ENCODE peak calls at places on chromosome 18, in four cellular contexts. D is aorta; Z is stimulated activated CD4-positive, alpha-beta T cell treated with anti-CD3 and anti-CD28 coated beads, Interleukin-2, amount 100 ng/mL, for 24 hours; E is neural crest cell. U is an unnamed sample.

GRCh38 chr18:62211323-62211828 is 24.3 kb downstream of the RELCH start:
- DNase-seq in Z (no peak), E (no peak), D (no peak), U (no peak)

GRCh38 chr18:76168206-76168605 is 326.8 kb downstream of the ZNF516 start:
- DNase-seq in E (no peak), Z (no peak), D (no peak), U (no peak)

GRCh38 chr18:49249523-49249922 is 210.9 kb downstream of the DYM start:
- DNase-seq in Z (no peak), E (no peak), D (no peak), U (no peak)

GRCh38 chr18:10230072-10230471 is 224.4 kb upstream of the APCDD1 start:
- DNase-seq in Z (no peak), E (no peak), D (no peak), U (no peak)

GRCh38 chr18:2920027-2920426 is 73.2 kb downstream of the EMILIN2 start:
- DNase-seq in D (no peak), Z (no peak), E (no peak), U (no peak)

GRCh38 chr18:1541478-1541877 is 636.8 kb downstream of the ADCYAP1 start:
- DNase-seq in D (no peak), Z (no peak), E (no peak), U (no peak)

GRCh38 chr18:13608791-13609552 is 117.4 kb downstream of the FAM210A start:
- DNase-seq in E (no peak), Z (peak), D (no peak), U (no peak)

GRCh38 chr18:4248686-4249085 is 206.4 kb downstream of the DLGAP1 start:
- DNase-seq in Z (no peak), D (no peak), E (peak), U (no peak)

GRCh38 chr18:45844938-45845337 is 19.5 kb downstream of the SIGLEC15 start:
- DNase-seq in Z (no peak), E (no peak), D (no peak), U (no peak)

GRCh38 chr18:48902856-48903601 is 47.7 kb downstream of the SMAD7 start:
- DNase-seq in D (peak), E (no peak), Z (no peak), U (no peak)

GRCh38 chr18:37435996-37436395 is 129.6 kb downstream of the CELF4 start:
- DNase-seq in D (no peak), Z (no peak), E (no peak), U (no peak)

GRCh38 chr18:44626807-44627206 is 53.9 kb upstream of the SETBP1 start:
- DNase-seq in Z (no peak), E (no peak), D (no peak), U (no peak)

GRCh38 chr18:2644535-2644934 is 11.0 kb upstream of the SMCHD1 start:
- DNase-seq in Z (no peak), E (no peak), D (no peak), U (no peak)

GRCh38 chr18:55186588-55186987 is 227.3 kb upstream of the CCDC68 start:
- DNase-seq in E (no peak), Z (no peak), D (no peak), U (no peak)

GRCh38 chr18:4802296-4802695 is 347.2 kb upstream of the DLGAP1 start:
- DNase-seq in E (no peak), Z (no peak), D (no peak), U (no peak)

GRCh38 chr18:44079602-44080001 is 601.1 kb upstream of the SETBP1 start:
- DNase-seq in Z (no peak), E (no peak), D (no peak), U (no peak)

GRCh38 chr18:70380915-70381896 is 92.4 kb downstream of the SOCS6 start:
- DNase-seq in E (peak), Z (no peak), D (no peak), U (no peak)

GRCh38 chr18:49562481-49563129 is 748 bp downstream of the LIPG start:
- DNase-seq in D (no peak), E (no peak), Z (no peak), U (no peak)

GRCh38 chr18:9722691-9723090 is 14.6 kb downstream of the RAB31 start:
- DNase-seq in E (no peak), Z (no peak), D (no peak), U (no peak)

GRCh38 chr18:11488175-11488574 is 121.2 kb upstream of the SLC35G4 start:
- DNase-seq in Z (no peak), E (no peak), D (no peak), U (no peak)

U was measured in stimulated activated naive CD4-positive, alpha-beta T cell treated with Interleukin-2 at 50 U/mL for 16 hours.